ENCODE peak calls at places on chromosomes 7 and 10, in five cellular contexts. One of them, this sample, is unnamed.

GRCh38 chr7:2373124-2373556 is 18.5 kb downstream of the EIF3B start:
- DNase-seq in DMS153: no peak
- DNase-seq in NCI-H1436: no peak
- DNase-seq in left colon: no peak
- DNase-seq in tibial artery: no peak
- DNase-seq in this sample: no peak

GRCh38 chr10:70292016-70292415 is 8.2 kb upstream of the NPFFR1 start:
- DNase-seq in NCI-H1436: no peak
- DNase-seq in left colon: no peak
- DNase-seq in tibial artery: no peak
- DNase-seq in DMS153: no peak
- DNase-seq in this sample: no peak

GRCh38 chr7:131244259-131244852 is 83.3 kb upstream of the MKLN1 start:
- DNase-seq in tibial artery: peak; percentile 73
- DNase-seq in NCI-H1436: no peak
- DNase-seq in left colon: no peak
- DNase-seq in DMS153: no peak
- DNase-seq in this sample: no peak

GRCh38 chr7:87831127-87831526 is 45.0 kb downstream of the SLC25A40 start:
- DNase-seq in left colon: no peak
- DNase-seq in DMS153: no peak
- DNase-seq in NCI-H1436: no peak
- DNase-seq in tibial artery: no peak
- DNase-seq in this sample: no peak

GRCh38 chr7:123208793-123209192 is 9.0 kb upstream of the SLC13A1 start:
- DNase-seq in left colon: no peak
- DNase-seq in DMS153: no peak
- DNase-seq in tibial artery: no peak
- DNase-seq in NCI-H1436: no peak
- DNase-seq in this sample: peak; percentile 44

GRCh38 chr10:104286939-104287338 is 18.0 kb downstream of the GSTO2 start:
- DNase-seq in tibial artery: no peak
- DNase-seq in DMS153: no peak
- DNase-seq in left colon: no peak
- DNase-seq in NCI-H1436: no peak
- DNase-seq in this sample: no peak

GRCh38 chr10:71697938-71698709 is 21.5 kb downstream of the C10orf105 start:
- DNase-seq in left colon: no peak
- DNase-seq in tibial artery: no peak
- DNase-seq in NCI-H1436: no peak
- DNase-seq in DMS153: no peak
- DNase-seq in this sample: no peak

GRCh38 chr10:117545141-117546019 is 2.8 kb downstream of the EMX2 start:
- DNase-seq in tibial artery: peak; percentile 65
- DNase-seq in DMS153: no peak
- DNase-seq in left colon: no peak
- DNase-seq in NCI-H1436: no peak
- DNase-seq in this sample: no peak

GRCh38 chr7:31887006-31887405 is 183.2 kb downstream of the PDE1C start:
- DNase-seq in DMS153: no peak
- DNase-seq in NCI-H1436: no peak
- DNase-seq in tibial artery: no peak
- DNase-seq in left colon: no peak
- DNase-seq in this sample: no peak

GRCh38 chr7:116954443-116954838 is 1.1 kb downstream of the ST7 start:
- DNase-seq in left colon: no peak
- DNase-seq in NCI-H1436: no peak
- DNase-seq in tibial artery: no peak
- DNase-seq in DMS153: no peak
- DNase-seq in this sample: no peak

GRCh38 chr7:47153076-47153475 is 428.8 kb downstream of the TNS3 start:
- DNase-seq in tibial artery: no peak
- DNase-seq in left colon: no peak
- DNase-seq in DMS153: peak; percentile 93
- DNase-seq in NCI-H1436: no peak
- DNase-seq in this sample: no peak

GRCh38 chr7:37117261-37117660 is 331.4 kb downstream of the ELMO1 start:
- DNase-seq in left colon: no peak
- DNase-seq in tibial artery: no peak
- DNase-seq in NCI-H1436: no peak
- DNase-seq in DMS153: no peak
- DNase-seq in this sample: no peak

GRCh38 chr7:44288811-44289340 is 36.5 kb downstream of the CAMK2B start:
- DNase-seq in tibial artery: peak; percentile 45
- DNase-seq in left colon: peak; percentile 7
- DNase-seq in DMS153: no peak
- DNase-seq in NCI-H1436: no peak
- DNase-seq in this sample: peak; percentile 36

GRCh38 chr10:61943699-61944444 is 42.4 kb downstream of the ARID5B start:
- DNase-seq in NCI-H1436: no peak
- DNase-seq in left colon: no peak
- DNase-seq in DMS153: no peak
- DNase-seq in tibial artery: no peak
- DNase-seq in this sample: no peak

GRCh38 chr7:157522954-157523353 is 186.2 kb downstream of the DNAJB6 start:
- DNase-seq in left colon: no peak
- DNase-seq in NCI-H1436: no peak
- DNase-seq in DMS153: no peak
- DNase-seq in tibial artery: peak; percentile 37
- DNase-seq in this sample: peak; percentile 32

GRCh38 chr7:46930336-46930735 is 651.6 kb downstream of the TNS3 start:
- DNase-seq in left colon: no peak
- DNase-seq in DMS153: no peak
- DNase-seq in tibial artery: no peak
- DNase-seq in NCI-H1436: no peak
- DNase-seq in this sample: no peak

GRCh38 chr10:132562916-132563456 is 25.4 kb downstream of the INPP5A start:
- DNase-seq in NCI-H1436: no peak
- DNase-seq in DMS153: no peak
- DNase-seq in tibial artery: no peak
- DNase-seq in left colon: no peak
- DNase-seq in this sample: no peak

GRCh38 chr10:61919646-61920215 is 18.2 kb downstream of the ARID5B start:
- DNase-seq in left colon: no peak
- DNase-seq in NCI-H1436: no peak
- DNase-seq in DMS153: no peak
- DNase-seq in tibial artery: no peak
- DNase-seq in this sample: no peak

GRCh38 chr10:92740762-92741161 is 51.0 kb downstream of the HHEX start:
- DNase-seq in DMS153: no peak
- DNase-seq in left colon: no peak
- DNase-seq in tibial artery: no peak
- DNase-seq in NCI-H1436: no peak
- DNase-seq in this sample: no peak

GRCh38 chr7:129258649-129259389 is 34.0 kb downstream of the AHCYL2 start:
- DNase-seq in left colon: no peak
- DNase-seq in DMS153: peak; percentile 5
- DNase-seq in NCI-H1436: peak; percentile 18
- DNase-seq in tibial artery: no peak
- DNase-seq in this sample: no peak